ENCODE peak calls at places on chromosomes 5 and 9, in eight cellular contexts. T, U, D, H, R, E, I and Y are unnamed samples.

GRCh38 chr5:128613111-128613510 is 75.1 kb upstream of the FBN2 start:
- DNase-seq in T (no peak), U (no peak), D (no peak), H (no peak), R (no peak), E (no peak), I (no peak), Y (no peak)

GRCh38 chr9:33151007-33151557 is 16.1 kb downstream of the B4GALT1 start:
- DNase-seq in T (no peak), U (no peak), D (no peak), H (no peak), R (no peak), E (no peak), I (peak; percentile 88), Y (no peak)

GRCh38 chr5:176857514-176858273 is 41.5 kb downstream of the HK3 start:
- DNase-seq in T (no peak), U (no peak), D (no peak), H (no peak), R (no peak), E (no peak), I (no peak), Y (no peak)

GRCh38 chr5:103674321-103674720 is 111.7 kb upstream of the NUDT12 start:
- DNase-seq in T (no peak), U (no peak), D (no peak), H (no peak), R (no peak), E (no peak), I (no peak), Y (peak; percentile 98)

GRCh38 chr5:97728920-97729319 is 545.9 kb upstream of the RIOK2 start:
- DNase-seq in T (no peak), U (no peak), D (no peak), H (no peak), R (no peak), E (no peak), I (no peak), Y (no peak)

GRCh38 chr5:112202694-112203093 is 216.4 kb downstream of the EPB41L4A start:
- DNase-seq in T (no peak), U (no peak), D (no peak), H (no peak), R (no peak), E (no peak), I (no peak), Y (no peak)

GRCh38 chr5:74262810-74263209 is 377.7 kb downstream of the ENC1 start:
- DNase-seq in T (no peak), U (no peak), D (no peak), H (peak; percentile 4), R (no peak), E (no peak), I (no peak), Y (no peak)

GRCh38 chr5:68456756-68457217 is 241.2 kb downstream of the PIK3R1 start:
- DNase-seq in T (no peak), U (no peak), D (no peak), H (no peak), R (no peak), E (no peak), I (no peak), Y (no peak)

GRCh38 chr5:131379723-131380122 is 115.9 kb downstream of the CDC42SE2 start:
- DNase-seq in T (peak; percentile 43), U (peak; percentile 53), D (no peak), H (peak; percentile 66), R (peak; percentile 52), E (no peak), I (no peak), Y (no peak)

GRCh38 chr5:172683696-172684464 is 42.8 kb downstream of the NEURL1B start:
- DNase-seq in T (peak; percentile 34), U (peak; percentile 15), D (peak; percentile 72), H (no peak), R (peak; percentile 62), E (peak; percentile 95), I (no peak), Y (no peak)

GRCh38 chr9:123365287-123365880 is 9.4 kb downstream of the CRB2 start:
- DNase-seq in T (no peak), U (no peak), D (no peak), H (no peak), R (no peak), E (peak; percentile 88), I (no peak), Y (no peak)

GRCh38 chr5:168307925-168308584 is 16.6 kb downstream of the WWC1 start:
- DNase-seq in T (no peak), U (no peak), D (no peak), H (no peak), R (no peak), E (no peak), I (no peak), Y (no peak)

GRCh38 chr9:124781967-124782660 is 5.2 kb downstream of the OLFML2A start:
- DNase-seq in T (no peak), U (no peak), D (no peak), H (no peak), R (no peak), E (no peak), I (no peak), Y (no peak)

GRCh38 chr5:36079200-36079761 is 12.6 kb upstream of the UGT3A2 start:
- DNase-seq in T (no peak), U (no peak), D (peak; percentile 52), H (peak; percentile 71), R (peak; percentile 9), E (peak; percentile 80), I (no peak), Y (peak; percentile 62)

GRCh38 chr5:5419291-5420210 is 2.9 kb upstream of the ICE1 start:
- DNase-seq in T (no peak), U (no peak), D (peak; percentile 52), H (peak; percentile 44), R (no peak), E (peak; percentile 59), I (peak; percentile 46), Y (peak; percentile 23)

GRCh38 chr5:179343902-179344300 is 1.4 kb downstream of the ADAMTS2 start:
- DNase-seq in T (no peak), U (no peak), D (peak; percentile 90), H (peak; percentile 84), R (peak; percentile 24), E (peak; percentile 97), I (no peak), Y (no peak)

GRCh38 chr5:167696558-167697314 is 594.7 kb upstream of the WWC1 start:
- DNase-seq in T (no peak), U (no peak), D (no peak), H (no peak), R (no peak), E (no peak), I (no peak), Y (no peak)

GRCh38 chr5:164000819-164001218 is 495.4 kb downstream of the MAT2B start:
- DNase-seq in T (no peak), U (no peak), D (no peak), H (no peak), R (no peak), E (no peak), I (no peak), Y (no peak)

GRCh38 chr9:119278138-119278537 is 91.1 kb downstream of the BRINP1 start:
- DNase-seq in T (no peak), U (no peak), D (peak; percentile 56), H (no peak), R (no peak), E (no peak), I (no peak), Y (no peak)

GRCh38 chr9:124371183-124371582 is 44.1 kb downstream of the PSMB7 start:
- DNase-seq in T (no peak), U (no peak), D (no peak), H (peak; percentile 25), R (no peak), E (no peak), I (no peak), Y (no peak)

GRCh38 chr9:78932849-78933627 is 636.1 kb downstream of the PSAT1 start:
- DNase-seq in T (no peak), U (no peak), D (no peak), H (no peak), R (no peak), E (no peak), I (peak; percentile 33), Y (no peak)

GRCh38 chr9:33403941-33404781 is 1.8 kb upstream of the AQP7 start:
- DNase-seq in T (no peak), U (no peak), D (peak; percentile 63), H (no peak), R (no peak), E (peak; percentile 30), I (no peak), Y (no peak)

GRCh38 chr9:115884846-115885245 is 268.7 kb upstream of the PAPPA start:
- DNase-seq in T (no peak), U (no peak), D (no peak), H (no peak), R (no peak), E (no peak), I (no peak), Y (no peak)

GRCh38 chr9:87107072-87107471 is 159.8 kb upstream of the GAS1 start:
- DNase-seq in T (no peak), U (no peak), D (no peak), H (no peak), R (no peak), E (peak; percentile 33), I (no peak), Y (no peak)

GRCh38 chr5:6236858-6237481 is 141.4 kb downstream of the MED10 start:
- DNase-seq in T (no peak), U (no peak), D (no peak), H (no peak), R (no peak), E (no peak), I (no peak), Y (no peak)

GRCh38 chr5:63247651-63248050 is 669.0 kb downstream of the LRRC70 start:
- DNase-seq in T (no peak), U (no peak), D (no peak), H (no peak), R (no peak), E (no peak), I (no peak), Y (no peak)

GRCh38 chr9:95080961-95081658 is 236.4 kb downstream of the FANCC start:
- DNase-seq in T (no peak), U (no peak), D (no peak), H (no peak), R (no peak), E (peak; percentile 32), I (no peak), Y (no peak)

GRCh38 chr9:135805422-135806022 is 101.8 kb downstream of the CAMSAP1 start:
- DNase-seq in T (no peak), U (no peak), D (no peak), H (no peak), R (no peak), E (peak; percentile 61), I (no peak), Y (no peak)

GRCh38 chr9:32551491-32552049 is 557 bp upstream of the SMIM27 start:
- DNase-seq in T (no peak), U (peak; percentile 15), D (peak; percentile 56), H (peak; percentile 58), R (peak; percentile 41), E (peak; percentile 35), I (no peak), Y (peak; percentile 42)

GRCh38 chr9:137310190-137311052 is 8.3 kb upstream of the NRARP start:
- DNase-seq in T (no peak), U (no peak), D (peak; percentile 48), H (no peak), R (no peak), E (peak; percentile 82), I (no peak), Y (peak; percentile 71)

GRCh38 chr9:132773764-132774339 is 103.6 kb downstream of the GTF3C4 start:
- DNase-seq in T (no peak), U (no peak), D (peak; percentile 32), H (no peak), R (no peak), E (no peak), I (no peak), Y (no peak)